ENCODE peak calls at places on chromosomes 5 and 9, in ten cellular contexts. V is OCI-LY7, R is A549, U is body of pancreas, W is AG09319, B is cardiac muscle cell, M is fibroblast of lung, O is endothelial cell of umbilical vein, Z is psoas muscle, P is AG10803. S is an unnamed sample.

GRCh38 chr5:163506726-163507125 is 1.3 kb downstream of the MAT2B start:
- DNase-seq in V (no peak), B (no peak), M (peak), O (peak), R (no peak), W (no peak), Z (no peak), U (no peak), P (peak), S (no peak)

GRCh38 chr5:66793049-66793448 is 196.9 kb downstream of the MAST4 start:
- DNase-seq in U (no peak), M (no peak), B (no peak), O (no peak), V (no peak), W (no peak), Z (no peak), R (no peak), P (no peak), S (no peak)

GRCh38 chr5:176360894-176361436 is 599 bp downstream of the KIAA1191 start:
- DNase-seq in P (peak), B (no peak), Z (no peak), R (no peak), V (no peak), M (no peak), W (no peak), O (peak), U (peak), S (peak)

GRCh38 chr5:172853355-172853975 is 19.4 kb downstream of the ERGIC1 start:
- DNase-seq in B (no peak), O (no peak), R (no peak), Z (no peak), W (peak), P (peak), V (no peak), M (peak), U (no peak), S (no peak)

GRCh38 chr9:137611623-137612609 is 6.4 kb downstream of the ARRDC1 start:
- DNase-seq in P (peak), M (peak), R (peak), B (no peak), V (peak), O (no peak), W (no peak), U (peak), Z (peak), S (no peak)

GRCh38 chr9:76531231-76531775 is 72.3 kb downstream of the GCNT1 start:
- DNase-seq in Z (no peak), U (no peak), V (no peak), R (no peak), W (no peak), P (no peak), B (no peak), O (no peak), M (no peak), S (no peak)

GRCh38 chr9:82558855-82559615 is 503.9 kb downstream of the RASEF start:
- DNase-seq in W (no peak), R (no peak), O (no peak), P (no peak), U (peak), B (no peak), Z (no peak), V (no peak), M (peak), S (no peak)

GRCh38 chr9:78668148-78668825 is 371.4 kb downstream of the PSAT1 start:
- DNase-seq in M (no peak), V (no peak), U (no peak), B (no peak), P (no peak), O (no peak), R (no peak), Z (no peak), W (no peak), S (no peak)

GRCh38 chr9:30507166-30507565 is 1877.3 kb upstream of the ACO1 start:
- DNase-seq in O (no peak), U (no peak), W (no peak), M (no peak), P (no peak), V (no peak), Z (no peak), R (no peak), B (no peak), S (no peak)

GRCh38 chr9:133167096-133167695 is 3.5 kb upstream of the GBGT1 start:
- DNase-seq in V (no peak), Z (no peak), U (no peak), B (no peak), R (no peak), W (no peak), M (no peak), P (no peak), O (no peak), S (no peak)

GRCh38 chr9:72951520-72952393 is 1.1 kb downstream of the ALDH1A1 start:
- DNase-seq in W (no peak), O (peak), V (no peak), M (no peak), U (no peak), R (peak), B (no peak), P (no peak), Z (no peak), S (no peak)

GRCh38 chr5:106489004-106489403 is 1181.7 kb downstream of the EFNA5 start:
- DNase-seq in B (no peak), M (no peak), P (no peak), R (no peak), U (no peak), Z (no peak), V (no peak), O (peak), W (no peak), S (no peak)

GRCh38 chr5:1760656-1761452 is 38.8 kb downstream of the MRPL36 start:
- DNase-seq in U (no peak), P (no peak), V (no peak), O (no peak), W (no peak), R (no peak), Z (no peak), B (no peak), M (no peak), S (peak)

GRCh38 chr9:86452194-86452828 is 98.1 kb upstream of the TUT7 start:
- DNase-seq in P (no peak), R (no peak), U (peak), B (no peak), V (no peak), M (peak), W (no peak), O (no peak), Z (no peak), S (no peak)

GRCh38 chr9:22446950-22447606 is 454 bp downstream of the DMRTA1 start:
- DNase-seq in B (peak), V (no peak), Z (peak), U (peak), P (peak), M (peak), O (peak), W (no peak), R (peak), S (peak)

GRCh38 chr9:4566806-4567205 is 76.5 kb downstream of the SLC1A1 start:
- DNase-seq in R (no peak), O (no peak), V (no peak), B (no peak), M (no peak), U (no peak), P (no peak), Z (no peak), W (no peak), S (no peak)

GRCh38 chr5:142748568-142749249 is 21.5 kb upstream of the ARHGAP26 start:
- DNase-seq in B (peak), M (no peak), V (peak), O (peak), Z (no peak), U (peak), R (peak), W (no peak), P (no peak), S (no peak)

GRCh38 chr5:69517763-69518212 is 25.2 kb downstream of the OCLN start:
- DNase-seq in R (peak), M (peak), P (no peak), W (no peak), O (peak), V (no peak), U (no peak), Z (no peak), B (no peak), S (no peak)

GRCh38 chr9:75683591-75683990 is 206.9 kb upstream of the PCSK5 start:
- DNase-seq in Z (no peak), O (no peak), P (no peak), V (no peak), W (no peak), R (no peak), U (no peak), M (no peak), B (no peak), S (no peak)

GRCh38 chr9:15135167-15135792 is 171.7 kb downstream of the TTC39B start:
- DNase-seq in B (peak), R (peak), W (peak), Z (peak), O (peak), V (peak), U (peak), M (peak), P (peak), S (peak)

GRCh38 chr5:39092581-39093350 is 18.6 kb upstream of the RICTOR start:
- DNase-seq in M (peak), B (no peak), R (peak), P (no peak), W (no peak), Z (no peak), O (peak), V (no peak), U (no peak), S (no peak)

GRCh38 chr9:134895849-134896833 is 15.5 kb downstream of the FCN2 start:
- DNase-seq in U (peak), W (peak), B (peak), R (peak), P (peak), O (peak), Z (peak), M (peak), V (no peak), S (no peak)

GRCh38 chr9:137316012-137316981 is 14.2 kb upstream of the NRARP start:
- DNase-seq in P (no peak), Z (no peak), W (no peak), R (peak), M (no peak), B (peak), V (peak), U (peak), O (peak), S (peak)

GRCh38 chr5:174624754-174625506 is 99.5 kb upstream of the MSX2 start:
- DNase-seq in Z (no peak), B (no peak), V (no peak), O (no peak), P (no peak), W (no peak), U (no peak), M (peak), R (no peak), S (no peak)

GRCh38 chr9:72583370-72583769 is 62.0 kb downstream of the TMC1 start:
- DNase-seq in B (no peak), V (no peak), P (peak), U (no peak), M (no peak), Z (no peak), W (no peak), R (no peak), O (peak), S (no peak)

GRCh38 chr5:133612021-133612860 is at the start of gene FSTL4:
- DNase-seq in M (no peak), O (no peak), V (no peak), Z (no peak), R (peak), B (peak), U (peak), W (no peak), P (no peak), S (peak)

GRCh38 chr5:172636279-172637050 is 4.6 kb upstream of the NEURL1B start:
- DNase-seq in U (no peak), V (no peak), M (no peak), W (no peak), P (no peak), Z (no peak), O (no peak), B (no peak), R (no peak), S (no peak)

GRCh38 chr9:32554107-32554506 is 1.7 kb upstream of the TOPORS start:
- DNase-seq in M (peak), U (no peak), P (peak), Z (no peak), R (no peak), B (no peak), O (peak), W (no peak), V (no peak), S (no peak)

GRCh38 chr5:94218374-94218773 is 400.0 kb downstream of the KIAA0825 start:
- DNase-seq in V (no peak), Z (no peak), B (no peak), R (peak), O (no peak), W (no peak), U (no peak), M (peak), P (peak), S (no peak)

GRCh38 chr9:125854553-125855275 is 107.5 kb downstream of the PBX3 start:
- DNase-seq in R (peak), B (no peak), O (peak), U (no peak), M (peak), W (peak), Z (no peak), P (no peak), V (no peak), S (no peak)

GRCh38 chr5:109829331-109829730 is 139.6 kb downstream of the MAN2A1 start:
- DNase-seq in O (no peak), V (no peak), P (no peak), B (no peak), R (no peak), Z (no peak), M (no peak), W (no peak), U (no peak), S (no peak)

GRCh38 chr9:93496285-93496684 is 42.9 kb upstream of the FAM120AOS start:
- DNase-seq in O (no peak), M (no peak), V (no peak), P (peak), W (no peak), R (no peak), U (no peak), Z (no peak), B (no peak), S (no peak)

GRCh38 chr9:115209601-115210306 is 91.8 kb upstream of the TNC start:
- DNase-seq in Z (no peak), U (no peak), P (no peak), O (no peak), R (peak), B (no peak), V (no peak), M (no peak), W (no peak), S (no peak)

GRCh38 chr5:81450940-81451339 is 57.0 kb upstream of the ACOT12 start:
- DNase-seq in U (no peak), O (peak), M (no peak), W (no peak), P (peak), B (no peak), Z (no peak), V (no peak), R (peak), S (no peak)

GRCh38 chr9:99171225-99172128 is 50.3 kb downstream of the ALG2 start:
- DNase-seq in Z (no peak), B (no peak), W (no peak), M (no peak), R (no peak), U (no peak), V (no peak), P (no peak), O (no peak), S (no peak)

GRCh38 chr5:132013711-132014110 is 2.3 kb upstream of the ACSL6 start:
- DNase-seq in M (no peak), V (no peak), U (no peak), B (no peak), O (no peak), R (no peak), P (no peak), Z (no peak), W (no peak), S (peak)

GRCh38 chr5:32172908-32173393 is 1.2 kb downstream of the GOLPH3 start:
- DNase-seq in R (no peak), Z (no peak), O (peak), U (no peak), P (no peak), W (no peak), V (peak), M (no peak), B (no peak), S (no peak)

DNA sequence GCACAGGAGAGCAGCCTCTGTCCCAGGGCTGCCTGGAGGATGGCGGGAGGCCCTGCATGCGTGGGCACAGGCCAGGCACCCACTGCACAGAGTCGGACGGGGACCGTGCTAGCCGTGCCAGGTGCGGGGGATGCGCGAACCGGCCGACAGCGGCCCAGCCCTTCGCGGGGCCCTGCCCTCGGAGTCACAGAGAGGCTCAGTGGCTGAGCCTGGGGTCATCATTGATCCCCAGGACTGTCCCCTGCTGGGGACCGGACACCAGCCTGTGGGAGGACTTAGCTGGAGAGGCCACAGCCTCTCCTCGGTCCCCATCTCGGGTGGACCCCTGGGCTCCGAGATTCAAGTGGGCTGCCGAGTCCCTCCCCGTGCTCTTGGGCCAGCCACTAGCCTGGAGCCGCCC is 19.1 kb upstream of the LAMC3 start:
- DNase-seq in Z (no peak), P (no peak), B (no peak), M (no peak), O (no peak), U (no peak), V (no peak), R (no peak), W (no peak), S (no peak)
- TF ChIP-seq CTCF in Z (no peak), P (no peak), B (no peak), M (no peak), O (no peak), U (no peak), V (no peak), R (no peak), W (no peak), S (no peak)

DNA sequence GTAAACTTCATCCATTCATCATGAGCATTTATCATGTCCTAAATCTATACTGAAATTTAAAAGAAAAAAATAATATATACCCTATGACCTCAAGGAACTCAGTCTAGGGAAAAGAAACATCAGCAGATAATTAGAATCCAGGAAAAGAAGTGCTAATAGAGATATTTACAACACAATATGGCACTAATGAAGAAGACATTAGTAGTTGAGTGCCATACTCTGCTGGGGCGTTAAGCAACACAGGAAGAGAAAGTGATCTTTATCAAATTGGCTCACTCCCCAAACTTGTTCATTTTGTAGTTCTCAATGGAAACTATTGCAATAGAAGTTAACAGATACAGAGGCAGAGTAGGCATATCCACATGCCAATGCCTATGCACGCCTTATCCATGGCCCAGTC is 27.5 kb downstream of the GABRA6 start:
- DNase-seq in Z (no peak), P (no peak), R (no peak), M (no peak), O (no peak), V (no peak), B (no peak), W (no peak), U (no peak), S (no peak)
- TF ChIP-seq CTCF in Z (no peak), P (no peak), R (no peak), M (no peak), O (no peak), V (no peak), B (no peak), W (no peak), U (no peak), S (no peak)

DNA sequence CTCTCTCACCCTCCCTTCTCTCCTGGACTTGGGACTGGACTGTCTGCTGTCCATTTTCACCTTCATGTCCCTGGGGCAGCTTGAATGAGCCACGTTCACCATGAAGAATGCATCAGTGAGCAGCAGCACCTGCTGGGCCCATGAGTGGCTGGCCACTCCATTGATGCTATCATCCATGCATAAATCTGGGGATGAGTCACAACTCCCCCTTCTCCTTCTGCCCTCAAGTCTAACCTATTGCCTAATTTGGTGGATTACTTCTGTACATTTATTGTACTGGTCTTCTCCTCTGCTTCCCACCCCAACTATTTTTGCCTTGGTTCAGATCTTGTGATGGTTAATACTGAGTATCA is 46.9 kb downstream of the GDNF start:
- DNase-seq in M (peak), V (no peak), R (no peak), U (no peak), P (peak), W (no peak), B (no peak), Z (no peak), O (no peak), S (no peak)
- TF ChIP-seq CTCF in M (no peak), V (no peak), R (no peak), U (no peak), P (peak), W (no peak), B (no peak), Z (no peak), O (no peak), S (no peak)

DNA sequence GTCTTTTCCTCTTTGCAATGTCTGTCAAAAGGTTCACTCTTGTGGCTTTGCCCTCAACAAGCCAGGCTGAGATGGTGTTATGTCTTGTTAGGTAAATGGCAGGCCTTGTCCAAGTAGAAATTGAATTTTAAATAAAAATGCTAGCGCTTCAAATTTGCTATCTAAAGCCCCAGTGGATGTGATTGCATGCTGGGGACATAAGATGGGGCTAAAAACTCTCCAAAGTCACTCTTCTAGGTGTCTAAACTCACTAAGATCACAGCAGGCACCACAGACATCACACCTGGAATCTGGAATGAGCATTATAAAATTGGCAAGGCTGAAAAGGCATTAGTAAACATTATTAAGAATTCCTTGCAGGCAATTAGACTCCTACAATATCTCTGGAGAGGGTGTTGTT is 262.7 kb upstream of the CLINT1 start:
- DNase-seq in B (no peak), W (no peak), Z (no peak), M (no peak), R (no peak), P (no peak), O (no peak), V (peak), U (no peak), S (no peak)
- TF ChIP-seq CTCF in B (no peak), W (no peak), Z (no peak), M (no peak), R (no peak), P (no peak), O (no peak), V (peak), U (no peak), S (no peak)

GRCh38 chr5:165457854-165458481 is 1952.5 kb downstream of the MAT2B start:
- DNase-seq in R (peak), W (no peak), U (peak), M (peak), O (peak), P (no peak), Z (no peak), V (peak), B (peak), S (no peak)
- TF ChIP-seq CTCF in R (peak), W (peak), U (peak), M (peak), O (peak), P (peak), Z (no peak), V (peak), B (peak), S (peak)

S was measured in progenitor cell of endocrine pancreas.